ENCODE peak calls at places on chromosomes 1 and 21, in five cellular contexts. T is HS-5, F is HT1080, H is heart left ventricle, Y is PC-9. D is an unnamed sample.

GRCh38 chr21:26366781-26367180 is 196.2 kb upstream of the APP start:
- DNase-seq in T (peak; percentile 30), F (peak; percentile 80), H (no peak), Y (no peak), D (no peak)

GRCh38 chr21:37341254-37341960 is 25.2 kb upstream of the DYRK1A start:
- DNase-seq in T (no peak), F (no peak), H (no peak), Y (no peak), D (no peak)

GRCh38 chr1:44590475-44590874 is 83.8 kb downstream of the TMEM53 start:
- DNase-seq in T (no peak), F (no peak), H (no peak), Y (no peak), D (no peak)

GRCh38 chr1:5481889-5482288 is 510.3 kb downstream of the NPHP4 start:
- DNase-seq in T (no peak), F (peak; percentile 17), H (no peak), Y (peak; percentile 11), D (no peak)

GRCh38 chr1:159009287-159009686 is 420 bp upstream of the IFI16 start:
- DNase-seq in T (no peak), F (no peak), H (no peak), Y (no peak), D (no peak)

GRCh38 chr1:43703836-43704235 is 3.5 kb upstream of the ST3GAL3 start:
- DNase-seq in T (no peak), F (peak; percentile 45), H (no peak), Y (no peak), D (no peak)

GRCh38 chr1:55311057-55311631 is 96.0 kb upstream of the USP24 start:
- DNase-seq in T (peak; percentile 68), F (peak; percentile 73), H (no peak), Y (no peak), D (no peak)

GRCh38 chr21:35408401-35408800 is 359.3 kb upstream of the RUNX1 start:
- DNase-seq in T (no peak), F (peak; percentile 34), H (no peak), Y (no peak), D (no peak)

GRCh38 chr1:18938707-18939070 is 17.8 kb downstream of the IFFO2 start:
- DNase-seq in T (no peak), F (no peak), H (no peak), Y (peak; percentile 23), D (no peak)

GRCh38 chr1:30027247-30027646 is 696.1 kb downstream of the MATN1 start:
- DNase-seq in T (no peak), F (no peak), H (no peak), Y (no peak), D (no peak)

GRCh38 chr1:147236959-147237791 is 5.3 kb upstream of the CHD1L start:
- DNase-seq in T (no peak), F (no peak), H (no peak), Y (peak; percentile 40), D (no peak)

GRCh38 chr1:5753431-5754078 is 238.7 kb downstream of the NPHP4 start:
- DNase-seq in T (no peak), F (no peak), H (peak; percentile 7), Y (no peak), D (no peak)

GRCh38 chr1:240492832-240493440 is 119.0 kb downstream of the GREM2 start:
- DNase-seq in T (no peak), F (no peak), H (no peak), Y (no peak), D (peak; percentile 22)

GRCh38 chr1:10604966-10605365 is 130.2 kb downstream of the PEX14 start:
- DNase-seq in T (no peak), F (no peak), H (no peak), Y (no peak), D (no peak)

GRCh38 chr1:180235077-180235501 is 5.0 kb downstream of the LHX4 start:
- DNase-seq in T (no peak), F (no peak), H (no peak), Y (no peak), D (no peak)

GRCh38 chr21:20592482-20592881 is 405.7 kb upstream of the NCAM2 start:
- DNase-seq in T (no peak), F (peak; percentile 17), H (no peak), Y (no peak), D (no peak)

GRCh38 chr1:14876747-14877146 is 276.8 kb upstream of the TMEM51 start:
- DNase-seq in T (no peak), F (no peak), H (no peak), Y (no peak), D (no peak)

GRCh38 chr1:53572061-53572801 is 113.0 kb downstream of the DMRTB1 start:
- DNase-seq in T (no peak), F (peak; percentile 61), H (no peak), Y (peak; percentile 78), D (no peak)

GRCh38 chr1:10693152-10693496 is 103.3 kb downstream of the CASZ1 start:
- DNase-seq in T (no peak), F (no peak), H (no peak), Y (no peak), D (no peak)

GRCh38 chr1:86155807-86156561 is 588 bp downstream of the COL24A1 start:
- DNase-seq in T (no peak), F (no peak), H (peak; percentile 29), Y (peak; percentile 10), D (no peak)

GRCh38 chr21:36847189-36847588 is 119.3 kb downstream of the HLCS start:
- DNase-seq in T (no peak), F (peak; percentile 79), H (no peak), Y (no peak), D (no peak)

GRCh38 chr1:147738739-147739476 is 21.5 kb downstream of the GJA5 start:
- DNase-seq in T (no peak), F (no peak), H (peak; percentile 69), Y (no peak), D (no peak)

GRCh38 chr1:96634863-96635262 is 86.7 kb upstream of the PTBP2 start:
- DNase-seq in T (no peak), F (no peak), H (no peak), Y (no peak), D (no peak)

GRCh38 chr1:109399326-109399957 is 1.7 kb upstream of the SORT1 start:
- DNase-seq in T (peak; percentile 49), F (peak; percentile 72), H (no peak), Y (no peak), D (no peak)

GRCh38 chr1:176033474-176033873 is 173.6 kb downstream of the COP1 start:
- DNase-seq in T (peak; percentile 34), F (no peak), H (no peak), Y (no peak), D (no peak)

GRCh38 chr1:95229042-95229441 is 5.0 kb upstream of the RWDD3 start:
- DNase-seq in T (no peak), F (no peak), H (no peak), Y (no peak), D (no peak)

GRCh38 chr1:238399558-238399957 is 508.8 kb upstream of the ZP4 start:
- DNase-seq in T (no peak), F (no peak), H (no peak), Y (no peak), D (no peak)

GRCh38 chr1:37323486-37324377 is 150.6 kb upstream of the ZC3H12A start:
- DNase-seq in T (no peak), F (peak; percentile 37), H (no peak), Y (peak; percentile 6), D (peak; percentile 20)

GRCh38 chr1:205665216-205665757 is 15.0 kb downstream of the SLC45A3 start:
- DNase-seq in T (no peak), F (no peak), H (no peak), Y (no peak), D (no peak)

GRCh38 chr1:13699936-13700520 is at the start of gene PRDM2:
- DNase-seq in T (no peak), F (no peak), H (peak; percentile 52), Y (no peak), D (no peak)

GRCh38 chr1:78240755-78241154 is 195.0 kb downstream of the GIPC2 start:
- DNase-seq in T (no peak), F (no peak), H (no peak), Y (no peak), D (no peak)

GRCh38 chr1:193662030-193662429 is 475.6 kb upstream of the B3GALT2 start:
- DNase-seq in T (no peak), F (peak; percentile 34), H (no peak), Y (no peak), D (no peak)

GRCh38 chr1:31709060-31709459 is 5.2 kb upstream of the COL16A1 start:
- DNase-seq in T (no peak), F (no peak), H (no peak), Y (no peak), D (no peak)

GRCh38 chr1:109017134-109017533 is 24.8 kb downstream of the WDR47 start:
- DNase-seq in T (no peak), F (no peak), H (no peak), Y (no peak), D (no peak)

D was measured in iPS DF 6.9.